ENCODE peak calls at places on chromosomes 16 and 17, in seven cellular contexts. I is neural progenitor cell; W is Panc1; U is CD4-positive, alpha-beta T cell; Z is caudate nucleus; K is pancreas; H is GM23248. X is an unnamed sample.

GRCh38 chr17:76597156-76598003 is 11.7 kb upstream of the ST6GALNAC2 start:
- DNase-seq in I (no peak), W (no peak), U (no peak), Z (no peak), K (no peak), H (no peak), X (no peak)

GRCh38 chr17:60321336-60322055 is 70.4 kb downstream of the USP32 start:
- DNase-seq in I (no peak), W (no peak), U (no peak), Z (no peak), K (no peak), H (peak), X (no peak)

GRCh38 chr17:28118362-28118761 is 75.9 kb downstream of the NLK start:
- DNase-seq in I (no peak), W (no peak), U (no peak), Z (no peak), K (no peak), H (no peak), X (no peak)

GRCh38 chr16:62549875-62550274 is 513.6 kb upstream of the CDH8 start:
- DNase-seq in I (no peak), W (no peak), U (no peak), Z (no peak), K (no peak), H (no peak), X (no peak)

GRCh38 chr16:56314244-56314850 is 111.0 kb downstream of the AMFR start:
- DNase-seq in I (no peak), W (no peak), U (no peak), Z (no peak), K (no peak), H (no peak), X (no peak)

GRCh38 chr16:84367750-84368320 is 503 bp upstream of the ATP2C2 start:
- DNase-seq in I (no peak), W (no peak), U (no peak), Z (no peak), K (peak), H (no peak), X (no peak)

GRCh38 chr16:89102777-89103073 is 9.1 kb downstream of the ACSF3 start:
- DNase-seq in I (no peak), W (no peak), U (no peak), Z (no peak), K (no peak), H (no peak), X (no peak)

GRCh38 chr17:47317119-47317518 is 6.6 kb upstream of the EFCAB13 start:
- DNase-seq in I (no peak), W (no peak), U (no peak), Z (no peak), K (no peak), H (peak), X (no peak)

GRCh38 chr17:56926270-56926669 is 12.4 kb upstream of the TRIM25 start:
- DNase-seq in I (no peak), W (no peak), U (no peak), Z (no peak), K (no peak), H (no peak), X (no peak)

GRCh38 chr17:40915199-40915661 is 22.2 kb downstream of the KRT23 start:
- DNase-seq in I (no peak), W (no peak), U (no peak), Z (no peak), K (no peak), H (peak), X (no peak)

GRCh38 chr17:42323268-42323773 is 35.0 kb downstream of the STAT5A start:
- DNase-seq in I (no peak), W (no peak), U (no peak), Z (no peak), K (no peak), H (no peak), X (no peak)

GRCh38 chr17:17313350-17313991 is 10.3 kb downstream of the NT5M start:
- DNase-seq in I (peak), W (peak), U (peak), Z (peak), K (peak), H (peak), X (peak)

GRCh38 chr17:28523186-28523585 is 17.0 kb downstream of the FOXN1 start:
- DNase-seq in I (no peak), W (no peak), U (no peak), Z (no peak), K (no peak), H (no peak), X (no peak)

GRCh38 chr17:76866774-76867577 is 1.2 kb upstream of the MGAT5B start:
- DNase-seq in I (no peak), W (no peak), U (no peak), Z (no peak), K (no peak), H (peak), X (no peak)

GRCh38 chr16:70751593-70751992 is 49.4 kb downstream of the VAC14 start:
- DNase-seq in I (no peak), W (no peak), U (no peak), Z (no peak), K (no peak), H (no peak), X (no peak)

GRCh38 chr17:38885728-38886642 is 16.1 kb downstream of the LASP1 start:
- DNase-seq in I (peak), W (no peak), U (no peak), Z (peak), K (no peak), H (peak), X (no peak)

GRCh38 chr17:11601661-11602060 is 3.4 kb downstream of the DNAH9 start:
- DNase-seq in I (no peak), W (no peak), U (no peak), Z (no peak), K (no peak), H (no peak), X (no peak)

GRCh38 chr17:66627985-66628384 is 206.9 kb upstream of the CACNG5 start:
- DNase-seq in I (no peak), W (no peak), U (no peak), Z (no peak), K (no peak), H (peak), X (no peak)

GRCh38 chr17:48215583-48216139 is 108.1 kb downstream of the SNX11 start:
- DNase-seq in I (peak), W (no peak), U (no peak), Z (no peak), K (no peak), H (peak), X (no peak)

GRCh38 chr17:6567528-6568185 is 11.3 kb upstream of the PITPNM3 start:
- DNase-seq in I (peak), W (no peak), U (no peak), Z (no peak), K (no peak), H (peak), X (no peak)

GRCh38 chr16:77231047-77231446 is 31.8 kb downstream of the SYCE1L start:
- DNase-seq in I (no peak), W (no peak), U (no peak), Z (no peak), K (no peak), H (no peak), X (no peak)

DNA sequence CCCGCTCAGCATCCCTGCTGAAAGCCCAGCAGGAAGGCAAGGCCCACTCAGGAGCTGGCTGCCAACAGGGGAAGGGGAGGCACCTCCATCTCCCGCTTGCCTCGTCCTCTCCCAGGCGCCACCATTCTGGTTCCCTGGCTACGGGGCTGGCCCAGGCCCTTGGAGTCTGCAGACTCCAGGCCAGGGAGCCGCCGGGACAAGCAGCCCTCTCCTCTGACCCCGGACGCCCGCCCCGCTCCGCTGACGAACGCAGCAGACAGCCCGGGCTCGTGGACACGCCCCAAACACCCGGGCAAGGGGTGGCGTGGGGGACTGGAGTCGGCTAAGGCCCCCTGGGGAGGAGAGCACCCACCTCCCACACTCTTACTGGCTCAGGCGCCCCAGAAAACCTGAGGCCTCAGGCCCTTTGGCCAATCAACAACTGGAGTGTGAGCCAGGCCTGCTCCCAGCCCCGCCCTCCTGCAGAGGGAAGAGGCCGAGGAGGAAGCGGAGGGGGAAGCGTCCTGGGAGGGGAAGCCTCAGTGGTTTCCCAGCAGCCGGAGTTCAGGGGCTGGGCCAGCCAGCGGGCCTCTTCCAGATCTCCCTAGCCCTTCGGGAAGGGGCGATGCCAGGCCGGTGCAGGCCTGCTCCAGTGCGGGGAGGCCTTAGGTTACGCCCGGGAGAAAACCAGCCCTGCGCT is 4.2 kb downstream of the MNT start:
- DNase-seq in I (peak), W (no peak), U (no peak), Z (peak), K (peak), H (peak), X (no peak)
- H3K27ac ChIP-seq in I (no peak), W (peak), U (peak), Z (peak), K (peak), H (peak), X (no peak)

GRCh38 chr16:27264151-27264550 is 4.4 kb downstream of the NSMCE1 start:
- DNase-seq in I (no peak), W (no peak), U (no peak), Z (no peak), K (no peak), H (peak), X (no peak)

GRCh38 chr16:27269300-27270150 is 953 bp upstream of the NSMCE1 start:
- DNase-seq in I (no peak), W (no peak), U (no peak), Z (no peak), K (no peak), H (no peak), X (no peak)

GRCh38 chr16:27265982-27266381 is 2.6 kb downstream of the NSMCE1 start:
- DNase-seq in I (no peak), W (no peak), U (no peak), Z (no peak), K (no peak), H (no peak), X (no peak)

GRCh38 chr16:27268376-27269299 is at the start of gene NSMCE1:
- DNase-seq in I (peak), W (peak), U (peak), Z (peak), K (peak), H (peak), X (peak)

GRCh38 chr16:27267037-27267677 is 1.4 kb downstream of the NSMCE1 start:
- DNase-seq in I (no peak), W (no peak), U (no peak), Z (no peak), K (no peak), H (no peak), X (no peak)
- H3K27ac ChIP-seq in I (no peak), W (no peak), U (no peak), Z (no peak), K (no peak), H (no peak), X (no peak)

GRCh38 chr17:68246271-68247028 is 1.4 kb upstream of the AMZ2 start:
- DNase-seq in I (no peak), W (no peak), U (no peak), Z (no peak), K (peak), H (no peak), X (no peak)
- H3K27ac ChIP-seq in I (no peak), W (no peak), U (peak), Z (peak), K (no peak), H (no peak), X (peak)

GRCh38 chr17:15039366-15039765 is 225.8 kb downstream of the PMP22 start:
- DNase-seq in I (no peak), W (no peak), U (no peak), Z (no peak), K (no peak), H (peak), X (no peak)

GRCh38 chr17:15031971-15032370 is 233.2 kb downstream of the PMP22 start:
- DNase-seq in I (peak), W (no peak), U (no peak), Z (no peak), K (no peak), H (no peak), X (no peak)

GRCh38 chr17:15038656-15039055 is 226.5 kb downstream of the PMP22 start:
- DNase-seq in I (no peak), W (no peak), U (no peak), Z (no peak), K (no peak), H (peak), X (no peak)

DNA sequence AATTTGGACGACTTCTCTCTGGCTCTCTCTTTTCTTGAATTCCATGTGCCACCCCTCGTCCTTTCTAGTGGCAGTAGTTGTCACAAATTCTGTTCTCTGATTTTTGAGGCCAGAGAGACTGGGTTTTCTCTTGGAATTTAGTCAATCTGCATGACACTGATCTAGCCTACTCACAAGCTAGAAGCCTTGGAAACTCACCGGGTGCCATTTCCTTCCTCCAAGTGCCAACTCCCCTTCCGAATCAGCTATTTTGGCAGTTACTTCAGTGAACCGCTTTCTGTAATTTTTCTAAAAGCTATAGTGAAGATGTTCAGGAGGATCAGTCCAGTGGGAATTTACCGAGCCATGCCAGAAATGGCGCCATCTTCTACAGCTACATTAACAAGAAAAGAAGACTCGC is 228.9 kb downstream of the PMP22 start:
- DNase-seq in I (no peak), W (no peak), U (no peak), Z (no peak), K (no peak), H (no peak), X (no peak)
- H3K27ac ChIP-seq in I (no peak), W (no peak), U (no peak), Z (no peak), K (no peak), H (no peak), X (no peak)

GRCh38 chr16:17566656-17567450 is 96.1 kb upstream of the XYLT1 start:
- DNase-seq in I (no peak), W (no peak), U (no peak), Z (no peak), K (no peak), H (no peak), X (no peak)
- H3K27ac ChIP-seq in I (no peak), W (no peak), U (no peak), Z (no peak), K (no peak), H (no peak), X (no peak)

GRCh38 chr16:397135-397661 is at the start of gene NME4:
- DNase-seq in I (peak), W (no peak), U (no peak), Z (no peak), K (peak), H (peak), X (no peak)
- H3K27ac ChIP-seq in I (no peak), W (peak), U (no peak), Z (peak), K (peak), H (peak), X (no peak)

GRCh38 chr17:31321481-31321880 is at the start of gene EVI2A:
- DNase-seq in I (peak), W (no peak), U (peak), Z (peak), K (no peak), H (peak), X (peak)
- H3K27ac ChIP-seq in I (no peak), W (no peak), U (peak), Z (peak), K (peak), H (peak), X (peak)

GRCh38 chr16:630815-631405 is at the start of gene WFIKKN1:
- DNase-seq in I (peak), W (no peak), U (no peak), Z (no peak), K (peak), H (peak), X (no peak)
- H3K27ac ChIP-seq in I (peak), W (peak), U (no peak), Z (no peak), K (no peak), H (no peak), X (no peak)

DNA sequence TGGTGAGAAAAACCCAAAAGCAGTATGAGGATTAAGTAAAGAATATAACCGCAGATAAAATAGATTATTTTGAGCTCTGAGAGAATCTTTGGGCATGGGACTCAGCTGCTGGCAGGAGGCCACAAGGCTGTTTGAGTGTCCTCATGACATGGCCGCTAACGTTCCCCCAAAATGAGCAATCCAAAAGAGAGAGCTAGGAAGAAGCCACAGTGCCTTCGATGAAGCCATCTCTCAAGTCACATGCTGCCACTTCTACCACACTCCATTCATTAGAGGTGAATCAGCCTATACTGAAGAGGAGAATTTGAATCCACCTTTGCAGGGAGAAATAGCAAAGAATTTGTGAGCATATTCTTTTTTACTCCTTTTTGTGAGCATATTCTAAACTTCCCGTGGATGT is 34.2 kb downstream of the ANKFY1 start:
- DNase-seq in I (no peak), W (no peak), U (no peak), Z (no peak), K (peak), H (peak), X (no peak)
- H3K27ac ChIP-seq in I (no peak), W (no peak), U (no peak), Z (peak), K (no peak), H (peak), X (no peak)